ENCODE peak calls at places on chromosomes 6 and 20, in six cellular contexts. K is HepG2, L is K562, P is spleen, T is GM23338, G is stomach. V is an unnamed sample.

GRCh38 chr6:1609662-1610496 is at the start of gene FOXC1:
- DNase-seq in K (peak; percentile 71), G (peak; percentile 85), L (no peak), P (peak; percentile 91), T (peak; percentile 80), V (peak; percentile 86)

GRCh38 chr20:60586417-60587105 is 628.3 kb downstream of the CDH26 start:
- DNase-seq in G (no peak), T (no peak), L (no peak), K (no peak), P (peak; percentile 74), V (no peak)

GRCh38 chr6:155194399-155194798 is 69.4 kb upstream of the CLDN20 start:
- DNase-seq in T (no peak), K (no peak), L (no peak), G (no peak), P (no peak), V (no peak)

GRCh38 chr20:29497261-29497671 is 1760.2 kb upstream of the DEFB115 start:
- DNase-seq in K (peak; percentile 12), G (no peak), L (peak; percentile 73), T (no peak), P (peak; percentile 74), V (no peak)

GRCh38 chr6:115004982-115005381 is 662.2 kb upstream of the HS3ST5 start:
- DNase-seq in K (no peak), P (no peak), L (no peak), G (no peak), T (peak; percentile 22), V (no peak)

GRCh38 chr20:10219452-10219791 is 792 bp downstream of the SNAP25 start:
- DNase-seq in L (peak; percentile 57), G (peak; percentile 69), P (peak; percentile 86), T (peak; percentile 79), K (no peak), V (peak; percentile 71)

GRCh38 chr6:137218917-137219663 is at the start of gene IFNGR1:
- DNase-seq in P (peak; percentile 100), L (peak; percentile 97), T (peak; percentile 96), G (peak; percentile 98), K (peak; percentile 98), V (peak; percentile 98)

GRCh38 chr6:170190046-170190445 is 100.8 kb downstream of the DLL1 start:
- DNase-seq in L (no peak), G (no peak), T (no peak), P (no peak), K (no peak), V (no peak)

GRCh38 chr6:163416380-163416629 is 1.8 kb downstream of the QKI start:
- DNase-seq in P (no peak), K (no peak), T (peak; percentile 34), L (no peak), G (no peak), V (no peak)

GRCh38 chr6:101558712-101559111 is 165.2 kb downstream of the GRIK2 start:
- DNase-seq in T (no peak), G (no peak), L (no peak), P (no peak), K (no peak), V (no peak)

GRCh38 chr6:137967689-137968467 is 100.8 kb downstream of the TNFAIP3 start:
- DNase-seq in G (no peak), L (no peak), T (no peak), K (no peak), P (peak; percentile 67), V (no peak)

GRCh38 chr20:12570371-12570770 is 438.4 kb upstream of the SPTLC3 start:
- DNase-seq in T (peak; percentile 87), K (peak; percentile 76), L (no peak), P (no peak), G (no peak), V (no peak)

GRCh38 chr6:135812085-135812526 is 39.4 kb upstream of the PDE7B start:
- DNase-seq in T (no peak), G (no peak), K (no peak), P (no peak), L (no peak), V (peak; percentile 72)

GRCh38 chr6:141483561-141484061 is 649.1 kb upstream of the GJE1 start:
- DNase-seq in T (no peak), K (no peak), G (no peak), P (no peak), L (no peak), V (no peak)

GRCh38 chr6:82017316-82017715 is 230.2 kb downstream of the IBTK start:
- DNase-seq in L (no peak), T (peak; percentile 54), G (no peak), P (no peak), K (peak; percentile 79), V (peak; percentile 82)

GRCh38 chr6:51108563-51109234 is 290.0 kb downstream of the TFAP2B start:
- DNase-seq in T (no peak), K (no peak), P (no peak), L (no peak), G (no peak), V (no peak)

GRCh38 chr20:63050406-63050805 is 43.6 kb upstream of the BHLHE23 start:
- DNase-seq in L (no peak), P (peak; percentile 30), K (no peak), G (no peak), T (no peak), V (no peak)

GRCh38 chr6:122400121-122400450 is 634 bp downstream of the HSF2 start:
- DNase-seq in T (peak; percentile 40), P (no peak), K (peak; percentile 4), G (no peak), L (no peak), V (no peak)

GRCh38 chr6:153412519-153412918 is 281.4 kb upstream of the RGS17 start:
- DNase-seq in P (no peak), L (no peak), T (no peak), G (no peak), K (no peak), V (no peak)

GRCh38 chr6:55276745-55277627 is 50.3 kb upstream of the GFRAL start:
- DNase-seq in K (peak; percentile 71), G (no peak), L (peak; percentile 6), T (peak; percentile 79), P (no peak), V (no peak)

GRCh38 chr6:138005846-138006245 is 101.4 kb downstream of the PERP start:
- DNase-seq in K (no peak), T (no peak), P (no peak), L (no peak), G (no peak), V (no peak)

GRCh38 chr6:19368511-19368910 is 468.7 kb upstream of the ID4 start:
- DNase-seq in G (no peak), L (no peak), T (no peak), P (no peak), K (no peak), V (no peak)

GRCh38 chr20:11076434-11076833 is 402.6 kb upstream of the JAG1 start:
- DNase-seq in T (no peak), P (no peak), L (no peak), K (no peak), G (no peak), V (no peak)

GRCh38 chr6:42429042-42429574 is 22.6 kb downstream of the TRERF1 start:
- DNase-seq in P (no peak), G (no peak), L (no peak), T (no peak), K (no peak), V (no peak)

GRCh38 chr6:140175486-140175885 is 801.0 kb upstream of the CITED2 start:
- DNase-seq in K (no peak), P (no peak), G (no peak), T (no peak), L (no peak), V (no peak)

GRCh38 chr6:141470810-141471209 is 661.9 kb upstream of the GJE1 start:
- DNase-seq in K (no peak), P (no peak), T (no peak), L (no peak), G (no peak), V (no peak)

DNA sequence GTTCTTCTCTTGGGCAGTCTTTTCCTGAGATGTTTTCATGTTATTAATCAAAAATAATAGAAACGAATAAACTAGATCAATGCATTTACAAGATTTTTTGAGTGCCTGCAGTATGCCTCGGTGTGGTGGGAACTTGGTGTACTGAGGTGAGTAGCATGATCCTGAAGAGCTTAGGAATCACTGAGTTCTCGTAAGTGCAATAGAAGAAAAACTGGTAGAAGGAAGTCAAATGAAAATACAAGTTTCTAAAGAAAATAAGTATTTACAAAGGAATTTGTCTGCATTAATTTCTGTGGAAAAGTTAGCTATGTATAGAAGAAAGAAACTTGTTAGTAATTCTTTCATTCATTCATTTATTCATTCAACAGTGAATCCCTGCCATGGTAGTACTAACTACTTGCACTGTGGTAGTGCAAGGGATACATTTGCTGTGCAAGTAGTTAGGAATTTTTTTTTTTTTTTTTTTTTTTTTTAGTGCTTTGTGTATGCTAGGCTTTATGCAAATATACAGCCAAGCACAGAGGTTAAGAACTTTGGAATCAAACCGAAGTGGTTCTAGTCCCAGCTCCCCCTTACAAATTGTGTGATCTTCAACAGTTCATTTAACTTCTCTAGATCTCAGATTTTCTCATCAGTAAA is 13.9 kb downstream of the NT5E start:
- DNase-seq in T (no peak), L (no peak), K (no peak), P (no peak), G (no peak), V (no peak)
- H3K27ac ChIP-seq in T (no peak overlapping the region), L (no peak overlapping the region), K (no peak overlapping the region), P (no peak overlapping the region), G (peak overlapping the region; percentile 51), V (no peak overlapping the region)

DNA sequence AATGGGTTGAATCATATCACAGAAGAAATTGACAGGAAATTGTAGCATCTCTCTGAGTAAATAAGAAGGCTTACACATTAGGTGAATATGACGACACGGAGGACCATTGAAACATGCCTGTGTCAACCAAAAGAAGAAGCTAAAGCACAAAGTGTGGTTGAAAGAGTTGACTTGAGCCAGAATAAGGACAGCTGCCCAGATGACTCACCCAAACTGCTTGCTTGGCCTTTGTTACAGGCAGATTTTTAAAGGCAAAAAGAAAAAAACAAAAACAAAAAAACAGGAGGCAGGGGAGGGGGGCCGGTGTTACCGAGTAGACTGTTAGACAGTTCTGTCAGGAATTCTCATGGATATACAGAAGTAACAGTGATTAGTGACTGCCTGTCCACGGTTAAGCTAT is 129.8 kb upstream of the EDN1 start:
- DNase-seq in K (no peak), G (no peak), L (no peak), P (no peak), T (no peak), V (peak; percentile 70)
- TF ChIP-seq POLR2AphosphoS5 in K (no peak), G (no peak), L (no peak), P (no peak), T (no peak), V (no peak)

GRCh38 chr6:158508450-158508849 is 51.4 kb upstream of the TMEM181 start:
- DNase-seq in L (no peak), K (no peak), G (no peak), P (no peak), T (no peak), V (no peak)
- H3K27ac ChIP-seq in L (no peak overlapping the region), K (no peak overlapping the region), G (no peak overlapping the region), P (no peak overlapping the region), T (no peak overlapping the region), V (no peak overlapping the region)

GRCh38 chr20:57038608-57039440 is 227.6 kb downstream of the BMP7 start:
- DNase-seq in P (no peak), L (no peak), K (no peak), G (no peak), T (no peak), V (peak; percentile 59)

GRCh38 chr20:57043091-57043490 is 223.3 kb downstream of the BMP7 start:
- DNase-seq in L (no peak), T (no peak), K (no peak), P (no peak), G (no peak), V (no peak)

GRCh38 chr20:57040461-57040860 is 226.0 kb downstream of the BMP7 start:
- DNase-seq in G (no peak), T (no peak), L (no peak), P (no peak), K (no peak), V (no peak)

GRCh38 chr20:57043669-57044268 is 222.7 kb downstream of the BMP7 start:
- DNase-seq in L (no peak), P (no peak), T (no peak), K (peak; percentile 18), G (no peak), V (peak; percentile 27)

GRCh38 chr20:57040924-57041323 is 225.5 kb downstream of the BMP7 start:
- DNase-seq in T (no peak), G (no peak), L (no peak), P (no peak), K (no peak), V (peak; percentile 84)
- TF ChIP-seq POLR2AphosphoS5 in T (no peak), G (no peak), L (no peak), P (no peak), K (no peak), V (peak; percentile 90)

V was measured in sigmoid colon.